ENCODE peak calls at places on chromosomes 1 and 21, in six cellular contexts. F, B, E, M, A and N are unnamed samples.

GRCh38 chr1:153658400-153659174 is at the start of gene SNAPIN:
- DNase-seq in F (peak; percentile 94), B (peak; percentile 71), E (peak; percentile 94), M (peak; percentile 95), A (peak; percentile 93), N (peak; percentile 93)

GRCh38 chr1:195851804-195852203 is 756.4 kb downstream of the KCNT2 start:
- DNase-seq in F (no peak), B (no peak), E (no peak), M (no peak), A (no peak), N (no peak)

GRCh38 chr1:183675381-183675780 is 22.3 kb upstream of the APOBEC4 start:
- DNase-seq in F (no peak), B (peak; percentile 19), E (no peak), M (no peak), A (no peak), N (no peak)

GRCh38 chr1:38265293-38266196 is 219.0 kb upstream of the POU3F1 start:
- DNase-seq in F (no peak), B (no peak), E (no peak), M (no peak), A (no peak), N (no peak)

GRCh38 chr21:44946254-44947041 is 6.6 kb downstream of the SLX9 start:
- DNase-seq in F (no peak), B (no peak), E (no peak), M (no peak), A (peak; percentile 18), N (peak; percentile 12)

GRCh38 chr1:94526581-94526980 is 15.0 kb downstream of the F3 start:
- DNase-seq in F (no peak), B (no peak), E (no peak), M (no peak), A (no peak), N (no peak)

GRCh38 chr1:180158149-180159147 is 3.8 kb downstream of the QSOX1 start:
- DNase-seq in F (no peak), B (no peak), E (no peak), M (no peak), A (no peak), N (no peak)

GRCh38 chr1:8394456-8395321 is 76.8 kb downstream of the SLC45A1 start:
- DNase-seq in F (no peak), B (peak; percentile 93), E (no peak), M (no peak), A (no peak), N (no peak)

GRCh38 chr1:70227439-70227838 is 6.3 kb downstream of the SRSF11 start:
- DNase-seq in F (no peak), B (no peak), E (no peak), M (no peak), A (no peak), N (no peak)

GRCh38 chr1:214952648-214953047 is 129.9 kb upstream of the KCNK2 start:
- DNase-seq in F (no peak), B (no peak), E (no peak), M (no peak), A (no peak), N (no peak)

GRCh38 chr1:244137261-244137660 is 86.2 kb downstream of the ZBTB18 start:
- DNase-seq in F (no peak), B (no peak), E (no peak), M (no peak), A (no peak), N (no peak)

GRCh38 chr1:9822897-9823692 is 670 bp downstream of the CLSTN1 start:
- DNase-seq in F (no peak), B (no peak), E (no peak), M (no peak), A (peak; percentile 27), N (peak; percentile 44)

GRCh38 chr1:234610582-234611152 is 689 bp upstream of the IRF2BP2 start:
- DNase-seq in F (peak; percentile 96), B (peak; percentile 89), E (peak; percentile 96), M (peak; percentile 95), A (peak; percentile 96), N (peak; percentile 97)

GRCh38 chr21:42337830-42338729 is 12.7 kb downstream of the TFF2 start:
- DNase-seq in F (peak; percentile 71), B (peak; percentile 9), E (peak; percentile 87), M (peak; percentile 53), A (peak; percentile 50), N (peak; percentile 24)

GRCh38 chr1:3003039-3003940 is 18.0 kb upstream of the ACTRT2 start:
- DNase-seq in F (no peak), B (no peak), E (no peak), M (no peak), A (no peak), N (no peak)

GRCh38 chr1:166354411-166354810 is 187.6 kb upstream of the FAM78B start:
- DNase-seq in F (no peak), B (no peak), E (no peak), M (no peak), A (no peak), N (no peak)

GRCh38 chr1:37877991-37878544 is 18.7 kb upstream of the MTF1 start:
- DNase-seq in F (no peak), B (no peak), E (no peak), M (no peak), A (no peak), N (no peak)

GRCh38 chr1:57947471-57947870 is 523.6 kb upstream of the DAB1 start:
- DNase-seq in F (no peak), B (no peak), E (no peak), M (no peak), A (no peak), N (no peak)

GRCh38 chr1:241817331-241817792 is 30.6 kb upstream of the EXO1 start:
- DNase-seq in F (no peak), B (peak; percentile 91), E (no peak), M (no peak), A (no peak), N (no peak)

GRCh38 chr1:79295967-79296366 is 289.4 kb upstream of the ADGRL4 start:
- DNase-seq in F (no peak), B (no peak), E (no peak), M (no peak), A (no peak), N (no peak)

GRCh38 chr1:15328785-15329480 is 80.8 kb upstream of the EFHD2 start:
- DNase-seq in F (peak; percentile 81), B (peak; percentile 82), E (no peak), M (peak; percentile 84), A (peak; percentile 79), N (peak; percentile 59)

DNA sequence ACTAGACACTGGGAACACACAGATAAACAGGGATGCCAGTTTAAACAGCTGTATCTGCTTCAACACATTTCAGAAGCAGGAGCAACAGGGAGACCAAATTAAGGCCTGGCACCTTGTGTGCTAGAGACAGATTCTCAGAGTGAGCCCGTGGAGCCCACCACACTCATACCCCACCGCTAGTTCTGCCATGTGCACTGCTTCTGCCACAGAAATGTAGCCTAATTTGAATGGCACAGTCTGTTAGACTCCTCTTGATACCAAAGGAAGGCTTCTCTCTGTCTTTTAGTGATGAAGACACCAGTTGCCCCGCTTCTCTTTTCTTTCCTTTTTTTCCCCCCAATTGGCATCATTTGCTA is 29.3 kb upstream of the ACP6 start:
- DNase-seq in F (no peak), B (no peak), E (no peak), M (no peak), A (no peak), N (no peak)
- H3K27ac ChIP-seq in F (no peak overlapping the region), B (no peak overlapping the region), E (no peak overlapping the region), M (no peak overlapping the region), A (no peak overlapping the region), N (peak overlapping the region; percentile 30)

GRCh38 chr1:169466259-169467230 is 19.2 kb downstream of the SLC19A2 start:
- DNase-seq in F (peak; percentile 58), B (peak; percentile 17), E (no peak), M (no peak), A (no peak), N (peak; percentile 43)
- TF ChIP-seq CTCF in F (peak; percentile 54), B (peak; percentile 17), E (peak; percentile 11), M (peak; percentile 47), A (peak; percentile 53), N (peak; percentile 44)

GRCh38 chr1:201419737-201420607 is 1.6 kb downstream of the TNNI1 start:
- DNase-seq in F (no peak), B (no peak), E (no peak), M (no peak), A (no peak), N (no peak)
- H3K27ac ChIP-seq in F (no peak overlapping the region), B (no peak overlapping the region), E (no peak overlapping the region), M (peak overlapping the region; percentile 19), A (no peak overlapping the region), N (no peak overlapping the region)

GRCh38 chr1:81374481-81374880 is 426.3 kb upstream of the ADGRL2 start:
- DNase-seq in F (no peak), B (no peak), E (no peak), M (no peak), A (no peak), N (no peak)

GRCh38 chr1:81371864-81372263 is 428.9 kb upstream of the ADGRL2 start:
- DNase-seq in F (no peak), B (no peak), E (no peak), M (no peak), A (no peak), N (no peak)

GRCh38 chr1:81379430-81379829 is 421.3 kb upstream of the ADGRL2 start:
- DNase-seq in F (no peak), B (no peak), E (no peak), M (no peak), A (no peak), N (no peak)

GRCh38 chr1:81375884-81376548 is 424.7 kb upstream of the ADGRL2 start:
- DNase-seq in F (no peak), B (no peak), E (no peak), M (no peak), A (no peak), N (no peak)

GRCh38 chr1:81377406-81377805 is 423.3 kb upstream of the ADGRL2 start:
- DNase-seq in F (no peak), B (no peak), E (no peak), M (no peak), A (no peak), N (no peak)
- TF ChIP-seq CTCF in F (no peak), B (no peak), E (no peak), M (peak; percentile 12), A (peak; percentile 45), N (no peak)

DNA sequence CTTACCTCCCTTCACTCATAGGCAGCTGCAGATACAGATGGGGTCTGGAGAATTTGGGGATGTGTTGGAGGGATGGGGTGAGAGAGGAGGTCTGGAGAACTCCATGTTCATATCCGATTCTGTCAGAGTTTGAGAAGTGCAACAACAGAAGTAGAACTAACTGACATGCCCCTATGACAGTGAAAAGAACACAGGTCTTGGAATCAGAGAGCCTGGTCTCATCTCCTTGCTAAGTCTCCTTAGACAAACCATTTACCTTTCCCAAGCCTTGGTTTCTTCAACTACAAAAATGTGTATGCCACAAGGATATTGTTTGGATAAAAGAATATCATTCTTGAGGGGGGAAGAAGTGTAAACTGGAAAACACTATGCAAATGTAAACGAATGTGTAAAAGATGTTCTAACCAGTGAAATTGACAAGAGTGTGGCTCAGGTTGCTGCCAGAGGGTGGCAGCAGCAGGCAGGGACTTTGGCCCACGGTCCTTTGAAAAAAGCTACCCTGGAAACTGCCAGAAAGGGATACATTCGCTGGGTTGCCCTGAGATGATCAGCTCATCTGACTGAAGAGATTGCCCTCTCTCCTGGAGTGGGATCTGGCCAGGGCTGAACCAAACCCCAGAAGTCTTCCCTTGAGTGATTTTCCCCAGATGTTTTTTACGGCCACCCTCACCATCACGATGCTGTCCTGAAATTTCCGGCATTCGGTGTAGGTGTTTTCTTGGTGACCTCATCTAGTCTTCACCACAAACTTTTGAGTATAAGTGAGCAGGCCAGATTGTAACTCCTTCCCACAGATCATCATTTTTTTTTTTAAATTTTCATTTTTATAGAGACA is 17.0 kb upstream of the CD2 start:
- DNase-seq in F (peak; percentile 58), B (peak; percentile 35), E (no peak), M (peak; percentile 36), A (peak; percentile 29), N (peak; percentile 38)
- H3K27ac ChIP-seq in F (no peak overlapping the region), B (no peak overlapping the region), E (no peak overlapping the region), M (no peak overlapping the region), A (no peak overlapping the region), N (no peak overlapping the region)

GRCh38 chr1:43358121-43358745 is 548 bp upstream of the CDC20 start:
- DNase-seq in F (peak; percentile 59), B (peak; percentile 41), E (no peak), M (no peak), A (no peak), N (no peak)
- TF ChIP-seq CTCF in F (peak; percentile 51), B (peak; percentile 24), E (peak; percentile 5), M (peak; percentile 48), A (peak; percentile 49), N (no peak)